ENCODE peak calls at places on chromosomes 4 and X, in four cellular contexts. One of them, this sample, is unnamed.

GRCh38 chr4:153293675-153294057 is 50.8 kb upstream of the MND1 start:
- DNase-seq in AG20443: no peak
- DNase-seq in IMR-90: no peak
- DNase-seq in activated CD4-positive, alpha-beta T cell treated with anti-CD3 and anti-CD28 coated beads, Interleukin-2, amount 50 U/mL, for 1 hour: no peak
- DNase-seq in this sample: no peak

GRCh38 chr4:113707013-113707412 is 54.5 kb downstream of the CAMK2D start:
- DNase-seq in AG20443: peak
- DNase-seq in IMR-90: peak
- DNase-seq in activated CD4-positive, alpha-beta T cell treated with anti-CD3 and anti-CD28 coated beads, Interleukin-2, amount 50 U/mL, for 1 hour: no peak
- DNase-seq in this sample: no peak

GRCh38 chrX:15087747-15088146 is 182.1 kb downstream of the ASB9 start:
- DNase-seq in AG20443: no peak
- DNase-seq in IMR-90: no peak
- DNase-seq in activated CD4-positive, alpha-beta T cell treated with anti-CD3 and anti-CD28 coated beads, Interleukin-2, amount 50 U/mL, for 1 hour: no peak
- DNase-seq in this sample: no peak

GRCh38 chrX:68411729-68412128 is 21.6 kb downstream of the OPHN1 start:
- DNase-seq in AG20443: no peak
- DNase-seq in IMR-90: no peak
- DNase-seq in activated CD4-positive, alpha-beta T cell treated with anti-CD3 and anti-CD28 coated beads, Interleukin-2, amount 50 U/mL, for 1 hour: no peak
- DNase-seq in this sample: no peak

GRCh38 chr4:98571161-98571786 is 87.1 kb downstream of the TSPAN5 start:
- DNase-seq in AG20443: no peak
- DNase-seq in IMR-90: no peak
- DNase-seq in activated CD4-positive, alpha-beta T cell treated with anti-CD3 and anti-CD28 coated beads, Interleukin-2, amount 50 U/mL, for 1 hour: no peak
- DNase-seq in this sample: no peak

GRCh38 chrX:51956441-51956840 is 63.0 kb downstream of the MAGED1 start:
- DNase-seq in AG20443: no peak
- DNase-seq in IMR-90: no peak
- DNase-seq in activated CD4-positive, alpha-beta T cell treated with anti-CD3 and anti-CD28 coated beads, Interleukin-2, amount 50 U/mL, for 1 hour: no peak
- DNase-seq in this sample: no peak

GRCh38 chrX:65589304-65589703 is 54.7 kb upstream of the LAS1L start:
- DNase-seq in AG20443: no peak
- DNase-seq in IMR-90: no peak
- DNase-seq in activated CD4-positive, alpha-beta T cell treated with anti-CD3 and anti-CD28 coated beads, Interleukin-2, amount 50 U/mL, for 1 hour: no peak
- DNase-seq in this sample: no peak

GRCh38 chr4:24770111-24770584 is 25.2 kb upstream of the SOD3 start:
- DNase-seq in AG20443: peak
- DNase-seq in IMR-90: peak
- DNase-seq in activated CD4-positive, alpha-beta T cell treated with anti-CD3 and anti-CD28 coated beads, Interleukin-2, amount 50 U/mL, for 1 hour: no peak
- DNase-seq in this sample: no peak

GRCh38 chr4:183100298-183100599 is 1.2 kb downstream of the WWC2 start:
- DNase-seq in AG20443: no peak
- DNase-seq in IMR-90: no peak
- DNase-seq in activated CD4-positive, alpha-beta T cell treated with anti-CD3 and anti-CD28 coated beads, Interleukin-2, amount 50 U/mL, for 1 hour: no peak
- DNase-seq in this sample: no peak

GRCh38 chrX:40950546-40950945 is 134.7 kb upstream of the USP9X start:
- DNase-seq in AG20443: no peak
- DNase-seq in IMR-90: no peak
- DNase-seq in activated CD4-positive, alpha-beta T cell treated with anti-CD3 and anti-CD28 coated beads, Interleukin-2, amount 50 U/mL, for 1 hour: no peak
- DNase-seq in this sample: no peak

GRCh38 chr4:45701616-45702015 is 422.2 kb downstream of the GABRG1 start:
- DNase-seq in AG20443: no peak
- DNase-seq in IMR-90: no peak
- DNase-seq in activated CD4-positive, alpha-beta T cell treated with anti-CD3 and anti-CD28 coated beads, Interleukin-2, amount 50 U/mL, for 1 hour: no peak
- DNase-seq in this sample: no peak

GRCh38 chr4:182533948-182534347 is 290.7 kb downstream of the TENM3 start:
- DNase-seq in AG20443: no peak
- DNase-seq in IMR-90: peak
- DNase-seq in activated CD4-positive, alpha-beta T cell treated with anti-CD3 and anti-CD28 coated beads, Interleukin-2, amount 50 U/mL, for 1 hour: no peak
- DNase-seq in this sample: no peak

GRCh38 chr4:78951862-78952472 is 12.7 kb upstream of the PAQR3 start:
- DNase-seq in AG20443: peak
- DNase-seq in IMR-90: peak
- DNase-seq in activated CD4-positive, alpha-beta T cell treated with anti-CD3 and anti-CD28 coated beads, Interleukin-2, amount 50 U/mL, for 1 hour: peak
- DNase-seq in this sample: peak

GRCh38 chr4:186942745-186943606 is 219.3 kb upstream of the FAT1 start:
- DNase-seq in AG20443: no peak
- DNase-seq in IMR-90: peak
- DNase-seq in activated CD4-positive, alpha-beta T cell treated with anti-CD3 and anti-CD28 coated beads, Interleukin-2, amount 50 U/mL, for 1 hour: no peak
- DNase-seq in this sample: no peak

GRCh38 chr4:53461244-53461643 is 83.8 kb downstream of the FIP1L1 start:
- DNase-seq in AG20443: no peak
- DNase-seq in IMR-90: peak
- DNase-seq in activated CD4-positive, alpha-beta T cell treated with anti-CD3 and anti-CD28 coated beads, Interleukin-2, amount 50 U/mL, for 1 hour: no peak
- DNase-seq in this sample: no peak

GRCh38 chr4:174107749-174108354 is 175.6 kb downstream of the FBXO8 start:
- DNase-seq in AG20443: no peak
- DNase-seq in IMR-90: no peak
- DNase-seq in activated CD4-positive, alpha-beta T cell treated with anti-CD3 and anti-CD28 coated beads, Interleukin-2, amount 50 U/mL, for 1 hour: no peak
- DNase-seq in this sample: no peak

GRCh38 chrX:21738145-21738949 is 19.6 kb downstream of the SMPX start:
- DNase-seq in AG20443: no peak
- DNase-seq in IMR-90: no peak
- DNase-seq in activated CD4-positive, alpha-beta T cell treated with anti-CD3 and anti-CD28 coated beads, Interleukin-2, amount 50 U/mL, for 1 hour: no peak
- DNase-seq in this sample: peak

GRCh38 chrX:82626978-82627377 is 881.1 kb upstream of the POU3F4 start:
- DNase-seq in AG20443: no peak
- DNase-seq in IMR-90: no peak
- DNase-seq in activated CD4-positive, alpha-beta T cell treated with anti-CD3 and anti-CD28 coated beads, Interleukin-2, amount 50 U/mL, for 1 hour: no peak
- DNase-seq in this sample: no peak

GRCh38 chr4:125639182-125639621 is 324.4 kb downstream of the FAT4 start:
- DNase-seq in AG20443: peak
- DNase-seq in IMR-90: peak
- DNase-seq in activated CD4-positive, alpha-beta T cell treated with anti-CD3 and anti-CD28 coated beads, Interleukin-2, amount 50 U/mL, for 1 hour: no peak
- DNase-seq in this sample: no peak

GRCh38 chr4:177171588-177171987 is 138.1 kb upstream of the NEIL3 start:
- DNase-seq in AG20443: no peak
- DNase-seq in IMR-90: no peak
- DNase-seq in activated CD4-positive, alpha-beta T cell treated with anti-CD3 and anti-CD28 coated beads, Interleukin-2, amount 50 U/mL, for 1 hour: no peak
- DNase-seq in this sample: no peak

GRCh38 chr4:3851211-3851610 is 85.0 kb downstream of the ADRA2C start:
- DNase-seq in AG20443: peak
- DNase-seq in IMR-90: peak
- DNase-seq in activated CD4-positive, alpha-beta T cell treated with anti-CD3 and anti-CD28 coated beads, Interleukin-2, amount 50 U/mL, for 1 hour: no peak
- DNase-seq in this sample: no peak

GRCh38 chrX:139192386-139192961 is 338.1 kb upstream of the F9 start:
- DNase-seq in AG20443: no peak
- DNase-seq in IMR-90: no peak
- DNase-seq in activated CD4-positive, alpha-beta T cell treated with anti-CD3 and anti-CD28 coated beads, Interleukin-2, amount 50 U/mL, for 1 hour: no peak
- DNase-seq in this sample: no peak

GRCh38 chr4:86117781-86118302 is 242.0 kb downstream of the MAPK10 start:
- DNase-seq in AG20443: peak
- DNase-seq in IMR-90: peak
- DNase-seq in activated CD4-positive, alpha-beta T cell treated with anti-CD3 and anti-CD28 coated beads, Interleukin-2, amount 50 U/mL, for 1 hour: no peak
- DNase-seq in this sample: no peak

GRCh38 chrX:22134681-22135080 is 102.6 kb downstream of the PHEX start:
- DNase-seq in AG20443: peak
- DNase-seq in IMR-90: peak
- DNase-seq in activated CD4-positive, alpha-beta T cell treated with anti-CD3 and anti-CD28 coated beads, Interleukin-2, amount 50 U/mL, for 1 hour: no peak
- DNase-seq in this sample: no peak

GRCh38 chrX:138946941-138947340 is 235.4 kb upstream of the FGF13 start:
- DNase-seq in AG20443: no peak
- DNase-seq in IMR-90: no peak
- DNase-seq in activated CD4-positive, alpha-beta T cell treated with anti-CD3 and anti-CD28 coated beads, Interleukin-2, amount 50 U/mL, for 1 hour: no peak
- DNase-seq in this sample: no peak

GRCh38 chr4:182447938-182448280 is 204.7 kb downstream of the TENM3 start:
- DNase-seq in AG20443: no peak
- DNase-seq in IMR-90: no peak
- DNase-seq in activated CD4-positive, alpha-beta T cell treated with anti-CD3 and anti-CD28 coated beads, Interleukin-2, amount 50 U/mL, for 1 hour: no peak
- DNase-seq in this sample: peak

GRCh38 chrX:70096052-70096451 is 33.8 kb downstream of the OTUD6A start:
- DNase-seq in AG20443: peak
- DNase-seq in IMR-90: peak
- DNase-seq in activated CD4-positive, alpha-beta T cell treated with anti-CD3 and anti-CD28 coated beads, Interleukin-2, amount 50 U/mL, for 1 hour: no peak
- DNase-seq in this sample: no peak

GRCh38 chr4:13700196-13701140 is 72.9 kb upstream of the BOD1L1 start:
- DNase-seq in AG20443: no peak
- DNase-seq in IMR-90: peak
- DNase-seq in activated CD4-positive, alpha-beta T cell treated with anti-CD3 and anti-CD28 coated beads, Interleukin-2, amount 50 U/mL, for 1 hour: no peak
- DNase-seq in this sample: no peak

GRCh38 chr4:1556541-1557220 is 127.4 kb downstream of the FAM53A start:
- DNase-seq in AG20443: no peak
- DNase-seq in IMR-90: no peak
- DNase-seq in activated CD4-positive, alpha-beta T cell treated with anti-CD3 and anti-CD28 coated beads, Interleukin-2, amount 50 U/mL, for 1 hour: no peak
- DNase-seq in this sample: no peak

GRCh38 chrX:71581210-71581609 is 3.0 kb downstream of the GCNA start:
- DNase-seq in AG20443: no peak
- DNase-seq in IMR-90: no peak
- DNase-seq in activated CD4-positive, alpha-beta T cell treated with anti-CD3 and anti-CD28 coated beads, Interleukin-2, amount 50 U/mL, for 1 hour: no peak
- DNase-seq in this sample: no peak

GRCh38 chr4:83438719-83439118 is 16.9 kb downstream of the HELQ start:
- DNase-seq in AG20443: no peak
- DNase-seq in IMR-90: no peak
- DNase-seq in activated CD4-positive, alpha-beta T cell treated with anti-CD3 and anti-CD28 coated beads, Interleukin-2, amount 50 U/mL, for 1 hour: no peak
- DNase-seq in this sample: no peak

GRCh38 chr4:150230556-150230955 is 152.3 kb downstream of the DCLK2 start:
- DNase-seq in AG20443: no peak
- DNase-seq in IMR-90: no peak
- DNase-seq in activated CD4-positive, alpha-beta T cell treated with anti-CD3 and anti-CD28 coated beads, Interleukin-2, amount 50 U/mL, for 1 hour: no peak
- DNase-seq in this sample: no peak

This sample was measured in neural crest cell.